ENCODE peak calls at places on chromosomes 6 and 20, in ten cellular contexts. O is IMR-90, V is esophagus squamous epithelium, S is adrenal gland, E is body of pancreas, Q is stomach, D is GM12891, C is breast epithelium, T is ovary, Y is GM12892. K is an unnamed sample.

GRCh38 chr6:106448000-106448426 is 87.5 kb downstream of the CRYBG1 start:
- DNase-seq in O (no peak), V (no peak), S (peak; percentile 31), E (peak; percentile 35), Q (no peak), D (no peak), C (no peak), T (no peak), Y (peak; percentile 5), K (no peak)

GRCh38 chr6:112806163-112806900 is 459.2 kb downstream of the RFPL4B start:
- DNase-seq in O (peak; percentile 80), V (no peak), S (no peak), E (no peak), Q (no peak), D (no peak), C (no peak), T (no peak), Y (no peak), K (no peak)

GRCh38 chr6:167113047-167113446 is 9.8 kb upstream of the CCR6 start:
- DNase-seq in O (no peak), V (no peak), S (no peak), E (no peak), Q (no peak), D (no peak), C (peak; percentile 1), T (no peak), Y (no peak), K (no peak)

GRCh38 chr20:49320460-49320859 is 42.6 kb upstream of the ZNFX1 start:
- DNase-seq in O (peak; percentile 38), V (no peak), S (no peak), E (no peak), Q (no peak), D (no peak), C (no peak), T (no peak), Y (no peak), K (no peak)

GRCh38 chr6:104930939-104931338 is 26.0 kb upstream of the LIN28B start:
- DNase-seq in O (no peak), V (no peak), S (no peak), E (no peak), Q (no peak), D (no peak), C (no peak), T (no peak), Y (no peak), K (no peak)

GRCh38 chr6:106444777-106445507 is 84.4 kb downstream of the CRYBG1 start:
- DNase-seq in O (peak; percentile 69), V (no peak), S (no peak), E (peak; percentile 54), Q (no peak), D (peak; percentile 31), C (no peak), T (no peak), Y (peak; percentile 27), K (peak; percentile 61)

GRCh38 chr6:132251711-132252110 is 149.6 kb downstream of the MOXD1 start:
- DNase-seq in O (no peak), V (no peak), S (no peak), E (no peak), Q (no peak), D (no peak), C (no peak), T (no peak), Y (no peak), K (no peak)

GRCh38 chr6:122833229-122833556 is 44.1 kb downstream of the SMPDL3A start:
- DNase-seq in O (no peak), V (no peak), S (no peak), E (no peak), Q (no peak), D (no peak), C (no peak), T (no peak), Y (no peak), K (no peak)

GRCh38 chr20:12570371-12570770 is 438.4 kb upstream of the SPTLC3 start:
- DNase-seq in O (no peak), V (no peak), S (no peak), E (peak; percentile 13), Q (no peak), D (no peak), C (no peak), T (no peak), Y (no peak), K (peak; percentile 1)

GRCh38 chr6:124928831-124929230 is 33.4 kb upstream of the RNF217 start:
- DNase-seq in O (no peak), V (no peak), S (no peak), E (no peak), Q (no peak), D (no peak), C (no peak), T (no peak), Y (no peak), K (no peak)

DNA sequence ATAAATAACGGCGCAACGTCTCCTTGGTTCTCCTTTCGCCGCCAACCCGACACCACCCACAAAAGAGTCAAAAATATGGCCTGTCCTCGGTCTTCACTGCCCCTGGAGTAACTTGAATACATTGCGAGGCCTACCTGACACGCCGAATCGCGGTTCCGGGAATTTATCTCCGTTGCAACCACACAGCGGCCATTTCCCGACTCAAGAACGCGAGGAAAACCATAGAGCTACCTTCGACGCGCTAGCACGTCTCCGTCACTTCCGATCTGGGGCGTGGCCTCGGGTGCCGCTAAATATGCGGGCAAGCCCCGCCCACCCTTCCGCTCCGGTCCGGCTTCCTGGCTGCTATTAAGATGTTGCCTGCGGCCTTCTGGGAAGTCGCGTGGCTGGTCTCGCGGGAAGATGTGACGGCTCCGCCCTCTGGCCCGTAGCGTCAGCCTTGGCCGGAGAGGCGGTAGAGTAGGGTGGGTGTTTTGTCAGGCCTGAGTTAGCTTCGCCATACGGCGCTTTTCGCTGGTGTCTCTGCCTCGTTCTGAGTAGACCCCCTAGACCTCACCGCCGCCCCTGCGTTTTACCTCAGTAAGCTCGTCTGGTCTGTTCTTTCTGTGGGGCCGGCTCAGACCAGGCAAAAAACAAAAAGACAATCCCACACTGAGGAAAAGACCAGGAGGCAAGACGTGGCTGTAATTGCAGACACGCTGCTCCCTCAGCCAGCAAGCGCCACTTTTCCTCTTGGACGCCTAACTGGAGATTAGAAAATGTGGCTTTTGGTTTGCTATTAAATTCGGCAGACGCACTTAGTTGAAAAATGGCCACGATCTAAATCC is at the start of gene BCLAF1:
- DNase-seq in O (peak; percentile 99), V (peak; percentile 99), S (peak; percentile 100), E (peak; percentile 100), Q (peak; percentile 100), D (peak; percentile 80), C (peak; percentile 99), T (peak; percentile 100), Y (peak; percentile 74), K (peak; percentile 100)
- TF ChIP-seq POLR2A in O (peak; percentile 98), V (peak; percentile 97), S (peak; percentile 96), E (peak; percentile 100), Q (peak; percentile 97), D (peak; percentile 99), C (peak; percentile 99), T (peak; percentile 99), Y (peak; percentile 98), K (peak; percentile 100)

DNA sequence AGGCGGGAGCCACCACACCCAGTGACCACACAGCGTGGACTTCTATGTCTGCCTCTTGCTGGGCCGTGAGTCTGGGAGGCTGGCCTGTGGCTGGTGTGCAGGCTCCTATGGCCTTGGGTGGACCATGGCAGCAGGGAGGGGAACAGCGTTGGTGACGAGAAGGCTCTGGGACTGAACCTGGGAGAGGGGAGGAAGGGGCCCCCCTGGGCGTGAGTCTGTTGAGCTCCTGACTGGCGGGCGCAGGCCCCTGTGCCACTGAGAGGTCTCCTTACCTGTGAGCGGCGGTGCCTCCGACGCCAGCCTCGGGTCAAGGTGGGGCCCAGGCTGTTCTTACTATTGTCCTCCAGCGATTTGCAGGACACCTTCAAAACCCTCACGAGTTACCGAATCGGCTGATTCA is 12.8 kb upstream of the HELZ2 start:
- DNase-seq in O (no peak), V (no peak), S (no peak), E (no peak), Q (no peak), D (no peak), C (no peak), T (no peak), Y (no peak), K (no peak)
- TF ChIP-seq POLR2A in O (no peak), V (no peak), S (no peak), E (no peak), Q (no peak), D (no peak), C (no peak), T (no peak), Y (no peak), K (no peak)

DNA sequence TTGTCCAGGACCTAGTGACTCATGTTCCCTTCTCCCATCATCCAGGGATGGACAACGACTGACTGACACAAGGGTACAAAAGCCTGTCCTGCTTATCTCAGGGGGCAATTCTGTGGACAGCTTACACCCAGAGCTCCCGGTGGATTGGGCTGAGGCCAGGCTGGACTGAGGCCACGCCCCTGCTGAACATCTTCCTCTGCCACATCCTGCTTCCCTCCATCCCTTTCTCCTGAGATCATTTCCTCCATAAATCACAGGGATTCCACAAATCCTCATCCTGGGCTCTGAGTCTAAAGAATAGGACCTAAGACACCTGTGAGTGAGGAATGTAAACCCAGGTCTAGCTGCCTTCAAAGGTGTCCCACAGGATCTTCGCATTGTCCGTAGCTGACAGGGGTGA is 30.4 kb upstream of the RNF24 start:
- DNase-seq in O (peak; percentile 69), V (no peak), S (peak; percentile 18), E (no peak), Q (no peak), D (no peak), C (no peak), T (no peak), Y (no peak), K (no peak)
- TF ChIP-seq POLR2A in O (no peak), V (no peak), S (no peak), E (no peak), Q (no peak), D (no peak), C (no peak), T (no peak), Y (no peak), K (no peak)

DNA sequence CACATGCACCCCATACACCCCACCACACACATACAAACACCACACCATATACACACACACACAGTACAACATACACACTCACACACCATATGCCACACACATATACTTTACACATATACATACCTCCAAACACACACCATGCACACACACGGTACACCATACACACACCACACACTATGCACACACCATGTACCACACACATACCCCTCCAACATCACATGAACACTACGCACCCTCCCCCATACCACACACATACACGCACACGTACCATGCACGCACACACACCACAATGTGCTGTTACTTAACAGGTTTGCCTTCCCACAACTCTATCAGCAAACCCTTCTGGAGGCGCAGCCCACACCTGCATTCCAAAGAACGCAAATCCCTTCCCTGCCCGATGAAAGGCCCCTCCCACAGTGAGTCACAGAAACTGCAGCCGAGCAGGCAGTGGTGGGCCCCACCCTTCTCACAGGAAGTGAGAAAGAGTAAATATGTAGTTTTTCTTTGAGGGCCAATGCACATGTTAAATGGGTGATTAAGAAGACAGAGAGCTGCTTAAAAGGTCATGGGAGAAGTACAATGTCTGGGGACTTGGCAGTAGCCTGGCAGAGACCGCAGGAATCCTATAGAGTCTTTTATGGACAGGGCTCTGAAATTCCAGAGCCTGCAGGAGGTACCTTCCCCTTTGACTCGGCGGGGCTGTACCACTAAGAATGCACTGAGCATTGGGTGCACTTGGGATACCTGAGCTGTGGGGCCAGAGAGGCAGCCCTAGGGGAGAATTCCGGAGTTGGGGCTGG is 34.1 kb upstream of the EZR start:
- DNase-seq in O (peak; percentile 79), V (peak; percentile 45), S (peak; percentile 76), E (peak; percentile 95), Q (peak; percentile 93), D (peak; percentile 52), C (peak; percentile 78), T (peak; percentile 53), Y (peak; percentile 65), K (peak; percentile 92)
- TF ChIP-seq POLR2A in O (no peak), V (peak; percentile 14), S (no peak), E (peak; percentile 79), Q (peak; percentile 72), D (no peak), C (no peak), T (no peak), Y (no peak), K (peak; percentile 60)

GRCh38 chr6:29722773-29723665 is at the start of gene HLA-F:
- DNase-seq in O (peak; percentile 30), V (no peak), S (peak; percentile 94), E (peak; percentile 91), Q (peak; percentile 93), D (peak; percentile 81), C (peak; percentile 85), T (peak; percentile 84), Y (peak; percentile 79), K (peak; percentile 46)
- TF ChIP-seq POLR2A in O (no peak), V (no peak), S (peak; percentile 65), E (peak; percentile 66), Q (no peak), D (no peak), C (peak; percentile 67), T (peak; percentile 42), Y (peak; percentile 82), K (no peak)